ENCODE peak calls at places on chromosomes 1 and 21, in seven cellular contexts. G, B, N, D, V, J and E are unnamed samples.

GRCh38 chr1:102896771-102897170 is 211.6 kb downstream of the COL11A1 start:
- DNase-seq in G (no peak), B (no peak), N (no peak), D (no peak), V (no peak), J (no peak), E (no peak)

GRCh38 chr1:224378855-224379631 is 22.4 kb downstream of the CNIH4 start:
- DNase-seq in G (no peak), B (no peak), N (no peak), D (no peak), V (no peak), J (no peak), E (no peak)

GRCh38 chr1:7582439-7582972 is 188.6 kb upstream of the VAMP3 start:
- DNase-seq in G (no peak), B (no peak), N (no peak), D (no peak), V (no peak), J (no peak), E (no peak)

GRCh38 chr1:162317659-162318058 is 59.0 kb downstream of the SPATA46 start:
- DNase-seq in G (no peak), B (no peak), N (no peak), D (no peak), V (no peak), J (no peak), E (no peak)

GRCh38 chr1:211133393-211133840 is 531 bp downstream of the KCNH1 start:
- DNase-seq in G (no peak), B (no peak), N (no peak), D (no peak), V (peak), J (no peak), E (no peak)

GRCh38 chr21:44429894-44430293 is 25.4 kb upstream of the LRRC3 start:
- DNase-seq in G (no peak), B (no peak), N (no peak), D (no peak), V (no peak), J (no peak), E (no peak)

GRCh38 chr1:100353073-100353801 is 931 bp downstream of the CDC14A start:
- DNase-seq in G (no peak), B (no peak), N (no peak), D (no peak), V (peak), J (no peak), E (peak)

GRCh38 chr21:43207868-43208267 is 39.1 kb downstream of the CRYAA start:
- DNase-seq in G (no peak), B (no peak), N (no peak), D (peak), V (no peak), J (no peak), E (no peak)

GRCh38 chr1:159188375-159188788 is 16.3 kb upstream of the ACKR1 start:
- DNase-seq in G (no peak), B (peak), N (peak), D (no peak), V (peak), J (peak), E (peak)

GRCh38 chr1:29939086-29939485 is 702.8 kb downstream of the PTPRU start:
- DNase-seq in G (no peak), B (no peak), N (no peak), D (no peak), V (no peak), J (no peak), E (no peak)

GRCh38 chr1:115648717-115649691 is 7.2 kb downstream of the VANGL1 start:
- DNase-seq in G (no peak), B (peak), N (peak), D (no peak), V (peak), J (no peak), E (no peak)

GRCh38 chr1:27527857-27528700 is 38.1 kb upstream of the WASF2 start:
- DNase-seq in G (no peak), B (no peak), N (peak), D (no peak), V (peak), J (no peak), E (no peak)

GRCh38 chr1:165144757-165145397 is 211.6 kb downstream of the LMX1A start:
- DNase-seq in G (peak), B (peak), N (peak), D (peak), V (peak), J (peak), E (peak)

GRCh38 chr1:227318852-227319607 is 738 bp upstream of the CDC42BPA start:
- DNase-seq in G (no peak), B (peak), N (peak), D (no peak), V (peak), J (peak), E (peak)

GRCh38 chr1:203038891-203039608 is 12.8 kb downstream of the PPFIA4 start:
- DNase-seq in G (no peak), B (peak), N (peak), D (peak), V (peak), J (peak), E (peak)

GRCh38 chr1:114671011-114671938 is 1.4 kb upstream of the DENND2C start:
- DNase-seq in G (no peak), B (peak), N (peak), D (no peak), V (no peak), J (peak), E (peak)

GRCh38 chr21:15520811-15521643 is 208.8 kb upstream of the USP25 start:
- DNase-seq in G (no peak), B (no peak), N (no peak), D (no peak), V (peak), J (no peak), E (no peak)
- TF ChIP-seq CTCF in G (peak), B (peak), N (peak), D (no peak), V (peak), J (no peak), E (peak)

GRCh38 chr1:38029725-38030511 is 16.7 kb downstream of the POU3F1 start:
- DNase-seq in G (no peak), B (peak), N (peak), D (no peak), V (peak), J (peak), E (peak)

GRCh38 chr1:38027201-38028104 is 14.9 kb downstream of the UTP11 start:
- DNase-seq in G (no peak), B (no peak), N (no peak), D (no peak), V (no peak), J (no peak), E (no peak)

GRCh38 chr1:38029081-38029681 is 16.6 kb downstream of the UTP11 start:
- DNase-seq in G (no peak), B (peak), N (peak), D (no peak), V (peak), J (no peak), E (no peak)

GRCh38 chr1:38028105-38028591 is 15.6 kb downstream of the UTP11 start:
- DNase-seq in G (no peak), B (no peak), N (no peak), D (no peak), V (peak), J (no peak), E (no peak)

GRCh38 chr1:38028671-38029070 is 16.1 kb downstream of the UTP11 start:
- DNase-seq in G (no peak), B (no peak), N (no peak), D (no peak), V (peak), J (no peak), E (no peak)
- H3K4me3 ChIP-seq in G (no peak), B (no peak), N (no peak), D (no peak), V (peak), J (no peak), E (no peak)

GRCh38 chr1:51736702-51737101 is 119.8 kb downstream of the OSBPL9 start:
- DNase-seq in G (no peak), B (peak), N (peak), D (no peak), V (no peak), J (peak), E (peak)
- TF ChIP-seq CTCF in G (no peak), B (no peak), N (no peak), D (no peak), V (no peak), J (no peak), E (no peak)

GRCh38 chr21:38659936-38660332 is 145.8 kb upstream of the ETS2 start:
- DNase-seq in G (no peak), B (no peak), N (no peak), D (no peak), V (peak), J (no peak), E (no peak)
- H3K4me3 ChIP-seq in G (no peak), B (no peak), N (no peak), D (no peak), V (peak), J (no peak), E (no peak)

DNA sequence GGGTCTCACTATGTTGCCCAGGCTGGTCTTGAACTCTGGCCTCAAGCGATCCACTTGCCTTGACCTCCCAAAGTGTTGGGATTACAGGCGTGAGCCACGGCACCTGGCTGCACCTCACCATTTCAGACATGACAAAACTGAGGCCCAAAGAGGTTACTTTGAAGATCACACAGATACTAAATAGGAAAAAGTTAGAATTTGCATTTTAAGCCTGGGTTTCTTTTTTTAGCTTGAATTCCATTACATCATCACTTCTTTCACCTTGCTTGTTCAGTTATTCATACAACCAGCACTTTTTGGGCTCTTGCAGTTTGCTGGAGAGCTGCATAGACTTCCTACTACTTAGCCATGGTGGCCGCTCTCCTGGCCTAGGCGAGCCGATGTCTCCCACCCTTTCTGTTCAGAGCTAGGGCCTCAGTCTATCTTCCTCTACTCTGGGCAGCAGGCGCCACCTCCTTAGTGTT is 16.3 kb upstream of the CD2 start:
- DNase-seq in G (no peak), B (no peak), N (no peak), D (no peak), V (no peak), J (no peak), E (no peak)
- TF ChIP-seq CTCF in G (no peak), B (no peak), N (no peak), D (no peak), V (no peak), J (no peak), E (no peak)

DNA sequence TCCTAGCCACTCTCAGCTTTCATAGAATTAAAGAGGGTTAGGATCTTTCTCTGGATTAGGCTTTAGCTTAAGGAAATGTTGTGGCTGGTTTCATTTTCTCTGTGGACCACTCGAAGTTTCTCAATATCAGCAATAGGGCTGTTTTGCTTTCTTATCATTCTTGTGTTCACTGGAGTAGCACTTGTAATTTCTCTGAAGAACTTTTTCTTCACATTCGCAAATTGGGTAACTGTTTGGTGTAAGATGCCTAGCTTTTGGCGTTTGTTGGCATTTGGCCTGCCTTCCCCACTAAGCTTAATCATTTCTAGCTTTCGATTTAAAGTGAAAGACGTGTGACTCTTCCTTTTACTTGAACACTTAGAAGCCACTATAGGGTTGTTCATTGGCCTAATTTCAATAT is 210.8 kb upstream of the PROX1 start:
- DNase-seq in G (no peak), B (no peak), N (no peak), D (no peak), V (no peak), J (no peak), E (no peak)
- H3K4me3 ChIP-seq in G (no peak), B (no peak), N (no peak), D (no peak), V (no peak), J (no peak), E (no peak)

GRCh38 chr1:35269190-35269988 is 880 bp downstream of the ZMYM4 start:
- DNase-seq in G (no peak), B (peak), N (peak), D (no peak), V (peak), J (no peak), E (peak)

GRCh38 chr1:35266306-35266705 is 2.2 kb upstream of the ZMYM4 start:
- DNase-seq in G (no peak), B (no peak), N (no peak), D (no peak), V (no peak), J (no peak), E (no peak)

GRCh38 chr1:35269989-35270289 is 1.4 kb downstream of the ZMYM4 start:
- DNase-seq in G (no peak), B (no peak), N (no peak), D (no peak), V (no peak), J (no peak), E (no peak)

GRCh38 chr1:35264861-35265260 is 3.6 kb upstream of the ZMYM4 start:
- DNase-seq in G (peak), B (peak), N (peak), D (no peak), V (peak), J (peak), E (peak)

DNA sequence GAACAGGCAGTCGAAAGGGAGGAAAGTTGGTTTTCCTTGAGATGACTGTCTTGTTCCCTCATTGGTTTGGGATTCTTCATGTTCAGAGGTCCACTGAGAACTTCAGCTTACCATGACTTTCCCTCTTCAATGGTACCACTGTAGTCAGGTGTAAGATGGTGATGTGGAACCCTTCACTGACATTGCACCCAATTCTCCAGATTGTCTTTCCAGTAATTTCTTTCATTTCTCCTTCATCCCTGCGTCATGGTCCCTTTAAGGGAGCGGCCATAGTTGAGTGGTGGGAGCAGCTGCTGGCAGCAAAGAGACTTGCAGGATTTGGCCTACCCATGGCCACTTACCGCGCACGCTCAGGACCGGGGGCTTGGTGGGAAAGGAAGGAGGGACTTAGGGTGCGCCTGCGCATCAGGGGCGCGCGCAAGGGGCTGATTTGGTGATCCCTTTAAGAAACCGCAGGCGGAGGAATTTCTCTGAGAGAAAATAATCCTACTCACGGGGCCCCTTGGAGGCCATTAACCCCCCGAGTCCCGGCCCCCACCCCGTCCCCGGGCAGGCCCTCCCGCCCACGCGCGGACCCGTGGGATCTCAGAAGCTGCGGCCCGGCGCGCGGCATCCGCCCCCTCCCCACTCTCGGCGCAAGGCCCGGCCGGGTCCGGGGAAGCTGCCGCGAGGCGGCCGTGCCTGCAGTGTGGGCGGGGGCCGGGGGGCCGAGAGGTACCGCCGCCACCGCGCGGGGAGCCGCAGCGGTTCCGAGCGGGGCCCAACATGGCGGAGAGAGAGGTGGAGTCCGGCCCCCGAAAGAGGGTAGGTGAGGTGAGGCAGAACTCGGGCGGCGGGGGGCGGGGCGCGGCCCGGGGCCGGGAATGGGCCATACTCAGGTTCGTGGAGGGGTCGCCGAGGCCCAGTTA is at the start of gene ZMYM4:
- DNase-seq in G (peak), B (peak), N (peak), D (peak), V (peak), J (peak), E (peak)
- TF ChIP-seq CTCF in G (no peak), B (no peak), N (no peak), D (peak), V (no peak), J (no peak), E (no peak)

DNA sequence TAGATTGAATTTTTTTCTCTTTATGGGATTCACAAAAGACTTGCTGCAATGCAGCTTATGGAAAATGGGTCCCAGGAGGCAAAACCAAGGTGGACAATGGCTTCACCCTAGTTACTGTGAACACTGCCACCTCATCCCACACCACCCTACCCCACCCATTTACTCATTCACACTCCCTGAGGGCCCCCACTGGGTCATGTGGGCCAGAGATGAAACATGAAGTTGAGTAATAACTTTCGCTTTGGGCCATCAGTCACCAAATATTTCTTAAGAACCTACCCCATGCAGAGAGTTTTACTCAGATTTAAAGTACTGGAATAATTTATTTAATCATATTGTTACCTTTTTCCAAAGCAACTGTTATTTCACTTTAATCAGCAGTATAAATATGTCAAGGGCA is 191.8 kb downstream of the TPR start:
- DNase-seq in G (no peak), B (peak), N (peak), D (peak), V (no peak), J (peak), E (peak)
- H3K4me3 ChIP-seq in G (no peak), B (no peak), N (no peak), D (no peak), V (no peak), J (no peak), E (no peak)

DNA sequence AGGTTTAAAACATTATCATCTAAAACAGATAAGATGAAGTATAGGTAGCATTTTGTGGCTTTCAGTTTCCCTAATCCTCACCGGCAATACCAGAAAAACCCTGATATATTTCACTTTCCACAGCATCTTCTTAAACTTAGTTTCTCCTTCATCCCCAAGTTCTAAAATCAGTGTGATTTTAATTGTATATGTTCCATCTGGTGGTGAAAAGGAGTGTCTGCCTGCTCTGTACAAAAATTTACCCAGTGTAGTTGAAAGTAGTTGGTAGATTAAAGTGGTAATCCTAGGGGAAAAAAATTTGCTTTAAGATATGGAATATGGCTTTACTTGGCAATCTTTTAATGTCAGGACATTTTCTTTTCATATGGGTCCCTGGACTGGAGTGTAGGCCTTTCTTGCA is 74.3 kb downstream of the CEP350 start:
- DNase-seq in G (no peak), B (peak), N (peak), D (no peak), V (no peak), J (no peak), E (no peak)
- TF ChIP-seq CTCF in G (no peak), B (peak), N (peak), D (peak), V (peak), J (no peak), E (peak)

GRCh38 chr21:31396399-31396798 is 52.3 kb upstream of the TIAM1 start:
- DNase-seq in G (no peak), B (no peak), N (no peak), D (no peak), V (no peak), J (no peak), E (no peak)

GRCh38 chr21:31397515-31397926 is 53.5 kb upstream of the TIAM1 start:
- DNase-seq in G (no peak), B (peak), N (peak), D (no peak), V (no peak), J (no peak), E (no peak)

GRCh38 chr21:31397939-31398338 is 53.9 kb upstream of the TIAM1 start:
- DNase-seq in G (no peak), B (no peak), N (no peak), D (no peak), V (no peak), J (no peak), E (no peak)

GRCh38 chr21:31395268-31395667 is 51.2 kb upstream of the TIAM1 start:
- DNase-seq in G (no peak), B (no peak), N (no peak), D (no peak), V (no peak), J (no peak), E (no peak)

GRCh38 chr21:31394309-31394708 is 50.2 kb upstream of the TIAM1 start:
- DNase-seq in G (no peak), B (no peak), N (no peak), D (no peak), V (no peak), J (no peak), E (no peak)
- H3K4me3 ChIP-seq in G (no peak), B (no peak), N (no peak), D (no peak), V (no peak), J (no peak), E (no peak)